ENCODE peak calls at places on chromosome 22, in seven cellular contexts. H is stomach, J is fibroblast of pulmonary artery, R is fibroblast of lung, S is H9, U is CD14-positive monocyte, G is dorsolateral prefrontal cortex. W is an unnamed sample.

GRCh38 chr22:46891382-46891951 is 129.0 kb downstream of the TBC1D22A start:
- DNase-seq in H (no peak), J (no peak), R (peak; percentile 6), S (no peak), U (no peak), G (no peak), W (no peak)

GRCh38 chr22:49964136-49964492 is 3.5 kb downstream of the PIM3 start:
- DNase-seq in H (peak; percentile 26), J (no peak), R (no peak), S (no peak), U (peak; percentile 39), G (no peak), W (no peak)

GRCh38 chr22:32202539-32203180 is 2.2 kb downstream of the RFPL2 start:
- DNase-seq in H (peak; percentile 52), J (peak; percentile 41), R (peak; percentile 41), S (peak; percentile 73), U (no peak), G (no peak), W (peak; percentile 26)

GRCh38 chr22:27641049-27641790 is 160.3 kb downstream of the MN1 start:
- DNase-seq in H (no peak), J (no peak), R (peak; percentile 33), S (no peak), U (no peak), G (no peak), W (no peak)

GRCh38 chr22:33544707-33545106 is 375.6 kb downstream of the LARGE1 start:
- DNase-seq in H (no peak), J (peak; percentile 14), R (peak; percentile 50), S (no peak), U (no peak), G (no peak), W (peak; percentile 66)

GRCh38 chr22:46028069-46028991 is 51.4 kb upstream of the WNT7B start:
- DNase-seq in H (no peak), J (no peak), R (no peak), S (no peak), U (no peak), G (peak; percentile 32), W (no peak)

GRCh38 chr22:50482107-50483074 is 1.0 kb downstream of the ADM2 start:
- DNase-seq in H (no peak), J (no peak), R (no peak), S (no peak), U (peak; percentile 42), G (no peak), W (no peak)

GRCh38 chr22:37973271-37974170 is 10.8 kb downstream of the SOX10 start:
- DNase-seq in H (no peak), J (no peak), R (no peak), S (no peak), U (no peak), G (no peak), W (no peak)

GRCh38 chr22:39917776-39918493 is 17.1 kb downstream of the GRAP2 start:
- DNase-seq in H (no peak), J (peak; percentile 25), R (no peak), S (no peak), U (no peak), G (no peak), W (peak; percentile 12)

GRCh38 chr22:25071720-25072119 is 119.2 kb downstream of the KIAA1671 start:
- DNase-seq in H (no peak), J (no peak), R (no peak), S (no peak), U (no peak), G (no peak), W (no peak)

GRCh38 chr22:19821523-19822300 is 33.0 kb downstream of the GNB1L start:
- DNase-seq in H (peak; percentile 13), J (no peak), R (no peak), S (peak; percentile 24), U (peak; percentile 42), G (peak; percentile 35), W (no peak)

GRCh38 chr22:50498322-50498861 is 9.1 kb downstream of the LMF2 start:
- DNase-seq in H (peak; percentile 83), J (peak; percentile 68), R (peak; percentile 36), S (peak; percentile 82), U (no peak), G (no peak), W (peak; percentile 66)

GRCh38 chr22:40960137-40960536 is 9.0 kb downstream of the RBX1 start:
- DNase-seq in H (no peak), J (no peak), R (no peak), S (no peak), U (no peak), G (no peak), W (no peak)

GRCh38 chr22:37905534-37906363 is at the start of gene MICALL1:
- DNase-seq in H (peak; percentile 87), J (peak; percentile 70), R (peak; percentile 79), S (peak; percentile 59), U (no peak), G (peak; percentile 63), W (peak; percentile 75)

GRCh38 chr22:25747245-25747944 is 5.4 kb downstream of the MYO18B start:
- DNase-seq in H (peak; percentile 74), J (peak; percentile 92), R (peak; percentile 99), S (no peak), U (peak; percentile 60), G (no peak), W (peak; percentile 99)

GRCh38 chr22:36164621-36165020 is 4.1 kb upstream of the APOL3 start:
- DNase-seq in H (no peak), J (no peak), R (no peak), S (no peak), U (no peak), G (no peak), W (no peak)

GRCh38 chr22:50129121-50129734 is 39.4 kb downstream of the MOV10L1 start:
- DNase-seq in H (no peak), J (no peak), R (peak; percentile 58), S (no peak), U (no peak), G (no peak), W (no peak)

GRCh38 chr22:36643033-36643432 is 60.5 kb downstream of the CACNG2 start:
- DNase-seq in H (no peak), J (no peak), R (no peak), S (no peak), U (no peak), G (no peak), W (no peak)

GRCh38 chr22:42018224-42018623 is 19.6 kb downstream of the WBP2NL start:
- DNase-seq in H (no peak), J (no peak), R (no peak), S (no peak), U (no peak), G (no peak), W (no peak)

GRCh38 chr22:42013385-42013784 is 14.8 kb downstream of the WBP2NL start:
- DNase-seq in H (no peak), J (no peak), R (no peak), S (no peak), U (no peak), G (no peak), W (no peak)

GRCh38 chr22:42010778-42011177 is 12.2 kb downstream of the WBP2NL start:
- DNase-seq in H (no peak), J (no peak), R (no peak), S (no peak), U (no peak), G (no peak), W (no peak)

DNA sequence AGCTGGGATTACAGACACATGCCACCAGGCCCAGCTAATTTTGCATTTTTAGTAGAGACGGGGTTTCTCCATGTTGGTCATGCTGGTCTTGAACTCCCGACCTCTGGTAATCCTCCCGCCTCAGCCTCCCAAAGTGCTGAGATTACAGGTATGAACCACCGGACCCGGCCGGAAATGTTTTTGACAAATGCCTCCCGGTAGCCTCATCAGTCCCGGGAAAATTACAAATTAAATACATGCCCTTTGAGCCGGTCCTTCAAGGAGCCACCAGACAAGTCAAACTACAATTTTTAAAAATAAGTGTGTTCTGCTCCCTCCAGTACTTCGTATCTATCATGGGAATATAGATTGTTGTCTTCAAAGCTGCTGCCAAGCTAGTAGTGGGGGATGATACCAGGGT is 17.5 kb downstream of the WBP2NL start:
- DNase-seq in H (no peak), J (no peak), R (no peak), S (no peak), U (no peak), G (no peak), W (no peak)
- TF ChIP-seq CTCF in H (no peak), J (no peak), R (no peak), S (no peak), U (no peak), G (no peak), W (no peak)

GRCh38 chr22:18065256-18065655 is 12.5 kb upstream of the PEX26 start:
- DNase-seq in H (no peak), J (no peak), R (no peak), S (peak; percentile 66), U (no peak), G (no peak), W (no peak)
- TF ChIP-seq CTCF in H (no peak), J (no peak), R (no peak), S (peak; percentile 46), U (no peak), G (no peak), W (no peak)

GRCh38 chr22:44445307-44445680 is 52.7 kb downstream of the RTL6 start:
- DNase-seq in H (no peak), J (no peak), R (no peak), S (peak; percentile 24), U (no peak), G (peak; percentile 35), W (no peak)

GRCh38 chr22:44443641-44444235 is 54.3 kb downstream of the RTL6 start:
- DNase-seq in H (no peak), J (no peak), R (no peak), S (peak; percentile 13), U (peak; percentile 34), G (peak; percentile 5), W (no peak)

GRCh38 chr22:44445731-44446130 is 52.3 kb downstream of the RTL6 start:
- DNase-seq in H (no peak), J (no peak), R (peak; percentile 23), S (peak; percentile 23), U (no peak), G (peak; percentile 38), W (no peak)

GRCh38 chr22:44442856-44443595 is 55.0 kb downstream of the RTL6 start:
- DNase-seq in H (no peak), J (no peak), R (no peak), S (peak; percentile 25), U (peak; percentile 39), G (peak; percentile 32), W (no peak)

GRCh38 chr22:44444341-44445306 is 53.4 kb downstream of the RTL6 start:
- DNase-seq in H (no peak), J (no peak), R (no peak), S (peak; percentile 74), U (no peak), G (peak; percentile 30), W (no peak)
- TF ChIP-seq CTCF in H (no peak), J (peak; percentile 4), R (no peak), S (peak; percentile 76), U (no peak), G (no peak), W (peak; percentile 23)

GRCh38 chr22:48516571-48516970 is 1311.1 kb downstream of the BRD1 start:
- DNase-seq in H (no peak), J (no peak), R (no peak), S (no peak), U (no peak), G (no peak), W (no peak)

GRCh38 chr22:48513929-48514328 is 1313.7 kb downstream of the BRD1 start:
- DNase-seq in H (no peak), J (no peak), R (no peak), S (no peak), U (no peak), G (no peak), W (no peak)

GRCh38 chr22:48520207-48520606 is 1307.5 kb downstream of the BRD1 start:
- DNase-seq in H (no peak), J (no peak), R (no peak), S (no peak), U (no peak), G (no peak), W (no peak)

GRCh38 chr22:48515571-48516200 is 1312.0 kb downstream of the BRD1 start:
- DNase-seq in H (no peak), J (no peak), R (no peak), S (no peak), U (no peak), G (no peak), W (no peak)

GRCh38 chr22:48517039-48518030 is 1310.3 kb downstream of the BRD1 start:
- DNase-seq in H (no peak), J (no peak), R (no peak), S (no peak), U (no peak), G (peak; percentile 73), W (no peak)
- TF ChIP-seq CTCF in H (no peak), J (no peak), R (no peak), S (peak; percentile 21), U (no peak), G (no peak), W (no peak)